ENCODE peak calls at places on chromosomes 11 and 22, in eight cellular contexts. C is fibroblast of lung, J is heart right ventricle, V is lower lobe of right lung, E is lung, R is A673, P is BJ, H is spleen. M is an unnamed sample.
A peak's percentile ranks its signal among the peaks of the same experiment; 100 is the strongest.

GRCh38 chr11:10669258-10670033 is 24.1 kb downstream of the IRAG1 start:
- DNase-seq in H (no peak), R (peak; percentile 51), E (no peak), V (no peak), J (no peak), C (peak; percentile 62), P (peak; percentile 85), M (peak; percentile 80)

GRCh38 chr11:18105802-18106574 is at the start of gene SAAL1:
- DNase-seq in V (peak; percentile 91), H (peak; percentile 97), C (peak; percentile 69), E (peak; percentile 84), J (peak; percentile 85), R (peak; percentile 88), P (no peak), M (peak; percentile 90)

GRCh38 chr11:120780239-120780638 is 243.7 kb upstream of the TBCEL start:
- DNase-seq in J (no peak), P (no peak), R (no peak), E (no peak), C (peak; percentile 3), V (no peak), H (no peak), M (no peak)

GRCh38 chr22:26554956-26555355 is 35.0 kb downstream of the TPST2 start:
- DNase-seq in V (no peak), E (no peak), H (no peak), C (no peak), R (no peak), P (no peak), J (no peak), M (no peak)

GRCh38 chr22:45475063-45475747 is 27.5 kb upstream of the FBLN1 start:
- DNase-seq in P (no peak), J (no peak), H (peak; percentile 17), E (no peak), V (peak; percentile 9), R (no peak), C (no peak), M (no peak)

GRCh38 chr11:34941688-34942087 is 25.3 kb downstream of the PDHX start:
- DNase-seq in C (no peak), R (no peak), J (no peak), V (no peak), E (no peak), H (peak; percentile 35), P (no peak), M (no peak)

GRCh38 chr22:35411112-35411511 is 11.2 kb downstream of the MCM5 start:
- DNase-seq in H (peak; percentile 82), C (no peak), P (no peak), J (peak; percentile 23), R (no peak), V (no peak), E (no peak), M (no peak)

GRCh38 chr11:116109228-116109627 is 605.0 kb upstream of the CADM1 start:
- DNase-seq in H (no peak), V (no peak), C (peak; percentile 84), E (peak; percentile 34), P (no peak), J (no peak), R (peak; percentile 25), M (no peak)

GRCh38 chr11:58949184-58949583 is 9.9 kb downstream of the GLYATL1 start:
- DNase-seq in C (no peak), V (no peak), E (no peak), P (no peak), J (no peak), H (no peak), R (no peak), M (no peak)

GRCh38 chr11:96356837-96357236 is 13.8 kb upstream of the MAML2 start:
- DNase-seq in P (no peak), V (no peak), R (no peak), C (no peak), H (no peak), J (no peak), E (no peak), M (no peak)

GRCh38 chr11:8796926-8797325 is 114.1 kb upstream of the AKIP1 start:
- DNase-seq in E (no peak), R (no peak), C (no peak), J (no peak), H (no peak), P (no peak), V (no peak), M (no peak)

GRCh38 chr11:25319068-25319467 is 822.2 kb downstream of the LUZP2 start:
- DNase-seq in C (no peak), P (no peak), R (no peak), V (no peak), E (no peak), J (no peak), H (no peak), M (no peak)

GRCh38 chr11:78015878-78016277 is 7.2 kb downstream of the KCTD14 start:
- DNase-seq in V (no peak), C (no peak), R (no peak), H (no peak), E (no peak), P (no peak), J (no peak), M (no peak)

GRCh38 chr22:31752096-31752847 is 1.5 kb upstream of the DEPDC5 start:
- DNase-seq in E (no peak), R (no peak), H (no peak), P (no peak), J (no peak), C (no peak), V (no peak), M (peak; percentile 12)
- H3K4me3 ChIP-seq in E (no peak overlapping the region), R (no peak overlapping the region), H (no peak overlapping the region), P (no peak overlapping the region), J (peak overlapping the region; percentile 84), C (no peak overlapping the region), V (peak overlapping the region; percentile 81), M (peak overlapping the region; percentile 83)

DNA sequence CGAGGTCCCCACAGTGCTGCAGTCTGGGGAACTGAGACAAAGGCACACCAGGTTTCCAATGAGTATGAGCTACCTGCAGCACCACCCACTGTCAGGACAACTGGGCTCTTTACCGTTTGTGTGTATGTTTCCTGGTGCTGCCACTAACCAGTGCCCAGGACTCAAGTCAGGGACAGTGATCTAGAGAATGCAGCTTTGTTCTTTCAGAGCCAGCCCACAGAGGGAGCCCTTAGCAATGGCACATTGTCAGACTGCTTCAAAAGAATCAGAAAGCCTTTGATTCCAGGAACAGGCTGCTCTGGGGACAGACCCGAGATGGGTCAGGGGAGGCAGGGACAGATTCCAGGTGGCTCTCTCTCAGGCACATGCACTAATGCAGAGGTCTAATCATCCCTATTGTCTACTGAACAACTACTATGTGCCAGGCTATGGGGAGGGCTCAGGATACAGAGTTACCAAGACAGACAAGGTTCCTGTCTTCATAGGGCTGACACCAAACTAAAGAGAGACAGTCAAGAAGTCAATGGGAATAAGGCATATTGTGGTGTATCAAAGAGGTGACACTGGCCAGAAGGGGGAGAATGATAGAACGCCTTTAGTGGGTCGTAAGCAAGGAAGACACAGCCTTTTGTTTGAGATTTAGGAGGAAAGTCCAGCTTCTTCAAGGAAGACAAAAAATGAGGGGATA is 103.7 kb downstream of the VPREB1 start:
- DNase-seq in H (no peak), E (no peak), P (no peak), V (no peak), J (no peak), R (peak; percentile 24), C (no peak), M (peak; percentile 33)
- TF ChIP-seq CTCF in H (no peak), E (no peak), P (peak; percentile 11), V (no peak), J (peak; percentile 18), R (peak; percentile 37), C (no peak), M (peak; percentile 60)

DNA sequence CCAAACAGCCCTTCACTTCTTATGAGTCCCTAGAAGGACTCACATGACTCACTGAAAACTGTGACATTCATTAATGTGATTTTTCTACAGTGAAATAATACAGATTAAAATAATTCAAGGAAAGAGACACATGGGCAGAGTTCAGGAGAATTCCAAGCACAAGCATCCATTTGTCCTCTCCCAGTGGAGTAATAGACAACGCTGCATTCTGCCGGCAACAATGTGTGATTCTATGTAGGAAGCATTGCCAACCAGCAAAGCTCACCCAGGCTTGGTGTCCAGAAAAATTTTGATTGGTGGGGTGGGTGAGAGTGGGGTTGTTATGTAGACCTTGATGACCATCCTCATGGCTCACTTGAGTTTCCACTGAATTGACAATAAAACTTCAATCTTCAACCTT is 123.9 kb downstream of the VPREB1 start:
- DNase-seq in E (no peak), R (no peak), H (no peak), J (no peak), P (no peak), C (no peak), V (no peak), M (no peak)
- H3K27me3 ChIP-seq in E (peaks cover 3% of the 10 kb centered on the region), R (peaks cover 79% of the 10 kb centered on the region), H (no peaks in the 10 kb centered on the region), J (peaks cover 13% of the 10 kb centered on the region), P (peaks cover 3% of the 10 kb centered on the region), C (no peaks in the 10 kb centered on the region), V (peaks cover 4% of the 10 kb centered on the region), M (no peaks in the 10 kb centered on the region)

DNA sequence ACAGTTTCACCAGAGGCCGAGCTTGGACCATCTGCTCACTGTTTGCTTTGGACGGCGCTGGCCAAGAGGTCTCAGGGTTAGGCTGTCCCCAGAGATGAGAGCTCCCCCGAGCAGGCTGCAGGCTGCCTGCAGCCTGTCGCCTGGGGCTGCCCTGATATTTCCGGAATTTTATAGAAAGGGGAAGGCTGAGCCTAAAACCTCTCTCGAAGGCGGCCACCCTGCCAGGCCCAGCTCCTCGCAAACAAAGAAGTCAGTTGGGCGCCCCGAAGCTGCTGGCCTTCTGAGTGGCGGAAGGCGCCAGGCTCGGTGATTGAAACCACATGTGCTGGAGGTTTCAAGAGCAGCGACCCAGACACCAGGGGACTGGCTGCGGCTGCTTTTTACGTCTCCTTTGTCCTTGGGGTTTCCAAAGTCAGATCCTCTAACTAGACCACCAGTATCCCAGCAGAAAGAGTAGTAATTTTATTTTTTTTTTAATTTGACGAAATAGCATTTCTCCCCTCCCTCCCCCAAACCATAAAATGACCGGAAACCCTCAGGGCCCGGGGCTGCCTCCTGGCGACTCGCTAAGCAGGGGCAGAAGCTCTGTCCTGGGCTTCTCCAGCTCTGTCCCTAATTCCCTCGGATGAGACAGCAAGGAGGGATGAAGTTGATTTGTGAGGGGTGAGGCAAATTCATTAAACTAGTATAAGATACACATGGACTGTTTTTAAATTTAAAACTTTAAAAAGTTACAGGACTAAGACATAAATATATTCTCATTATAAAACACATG is 57.4 kb downstream of the CLMP start:
- DNase-seq in C (peak; percentile 81), P (peak; percentile 70), H (peak; percentile 80), E (peak; percentile 51), J (peak; percentile 79), V (peak; percentile 74), R (peak; percentile 97), M (no peak)
- H3K4me3 ChIP-seq in C (no peak overlapping the region), P (peak overlapping the region; percentile 15), H (no peak overlapping the region), E (no peak overlapping the region), J (peak overlapping the region; percentile 28), V (no peak overlapping the region), R (peak overlapping the region; percentile 1), M (no peak overlapping the region)

DNA sequence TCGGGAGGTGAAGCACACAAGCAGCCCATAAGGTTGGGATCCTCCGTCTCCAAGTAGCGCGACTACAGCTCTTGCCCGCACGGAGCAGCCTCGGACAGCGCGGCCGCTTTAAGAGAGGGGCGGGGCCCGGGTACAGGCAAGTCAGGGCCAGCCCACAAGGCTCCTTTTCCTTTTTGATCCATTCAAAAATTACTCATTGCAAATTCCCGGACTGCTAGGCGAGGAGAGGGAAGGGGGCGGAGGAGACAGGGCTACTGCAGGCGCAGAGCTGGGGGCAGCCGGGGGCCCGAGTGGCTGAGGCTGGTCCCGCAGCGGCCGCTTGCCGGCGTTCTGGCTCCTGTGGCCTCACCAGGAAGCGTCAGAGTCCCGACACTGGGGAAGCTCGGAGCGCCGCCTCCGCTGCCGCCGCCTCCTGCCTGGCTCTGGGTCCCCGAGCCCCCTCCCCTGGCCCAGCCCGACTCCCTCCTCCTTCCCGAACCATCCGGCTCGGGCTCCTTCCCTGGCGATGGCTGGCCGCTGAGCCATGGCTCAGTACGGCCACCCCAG is at the start of gene UBASH3B:
- DNase-seq in R (peak; percentile 91), P (no peak), V (peak; percentile 88), C (peak; percentile 93), E (peak; percentile 79), J (peak; percentile 79), H (peak; percentile 95), M (peak; percentile 59)
- TF ChIP-seq CTCF in R (peak; percentile 19), P (peak; percentile 21), V (peak; percentile 22), C (peak; percentile 4), E (no peak), J (peak; percentile 7), H (peak; percentile 26), M (no peak)

M was measured in WERI-Rb-1.